ENCODE peak calls at places on chromosomes 2 and 18, in five cellular contexts. M, I, F, C and A are unnamed samples.

GRCh38 chr2:58376592-58376991 is 135.5 kb upstream of the FANCL start:
- DNase-seq in F (no peak), C (no peak), M (no peak), I (peak; percentile 2), A (no peak)

GRCh38 chr2:14632133-14632936 is at the start of gene LRATD1:
- DNase-seq in I (peak; percentile 90), F (peak; percentile 97), C (peak; percentile 97), M (peak; percentile 54), A (peak; percentile 81)

GRCh38 chr2:174563530-174564282 is 33.9 kb downstream of the WIPF1 start:
- DNase-seq in M (no peak), I (no peak), C (no peak), F (no peak), A (no peak)

GRCh38 chr2:113767811-113768210 is 11.4 kb upstream of the SLC35F5 start:
- DNase-seq in F (no peak), I (no peak), C (no peak), M (no peak), A (no peak)

GRCh38 chr2:2899826-2900225 is 477.8 kb downstream of the EIPR1 start:
- DNase-seq in C (no peak), I (no peak), M (no peak), F (no peak), A (no peak)

GRCh38 chr18:79560861-79561210 is 118.8 kb upstream of the CTDP1 start:
- DNase-seq in C (no peak), M (no peak), I (no peak), F (no peak), A (no peak)

GRCh38 chr2:164840930-164841718 is 499 bp downstream of the COBLL1 start:
- DNase-seq in F (peak; percentile 85), M (peak; percentile 45), I (peak; percentile 73), C (peak; percentile 93), A (peak; percentile 84)

GRCh38 chr18:75223687-75224347 is 13.2 kb downstream of the TSHZ1 start:
- DNase-seq in C (no peak), M (no peak), I (no peak), F (no peak), A (no peak)

GRCh38 chr2:143254108-143254507 is 124.9 kb downstream of the ARHGAP15 start:
- DNase-seq in I (no peak), C (no peak), F (no peak), M (no peak), A (no peak)

GRCh38 chr18:46755315-46756171 is 1.3 kb downstream of the ST8SIA5 start:
- DNase-seq in C (peak; percentile 53), M (no peak), F (peak; percentile 32), I (no peak), A (no peak)

GRCh38 chr2:22273853-22274252 is 1111.1 kb upstream of the KLHL29 start:
- DNase-seq in C (no peak), I (no peak), F (no peak), M (no peak), A (no peak)

GRCh38 chr18:35387367-35387685 is 10.2 kb upstream of the ZNF396 start:
- DNase-seq in M (peak; percentile 25), I (no peak), C (no peak), F (no peak), A (peak; percentile 22)

GRCh38 chr2:240933048-240933965 is 27.2 kb downstream of the CROCC2 start:
- DNase-seq in F (no peak), M (no peak), I (no peak), C (peak; percentile 42), A (no peak)

GRCh38 chr2:190997516-190998113 is 16.4 kb downstream of the STAT1 start:
- DNase-seq in C (no peak), M (no peak), F (no peak), I (no peak), A (no peak)

GRCh38 chr2:190999058-190999457 is 14.9 kb downstream of the STAT1 start:
- DNase-seq in C (no peak), F (no peak), M (no peak), I (no peak), A (no peak)

GRCh38 chr2:190994148-190994547 is 19.8 kb downstream of the STAT1 start:
- DNase-seq in F (no peak), C (no peak), I (no peak), M (no peak), A (no peak)

GRCh38 chr2:190996338-190996946 is 17.5 kb downstream of the STAT1 start:
- DNase-seq in C (peak; percentile 81), I (no peak), M (peak; percentile 35), F (peak; percentile 79), A (peak; percentile 48)

DNA sequence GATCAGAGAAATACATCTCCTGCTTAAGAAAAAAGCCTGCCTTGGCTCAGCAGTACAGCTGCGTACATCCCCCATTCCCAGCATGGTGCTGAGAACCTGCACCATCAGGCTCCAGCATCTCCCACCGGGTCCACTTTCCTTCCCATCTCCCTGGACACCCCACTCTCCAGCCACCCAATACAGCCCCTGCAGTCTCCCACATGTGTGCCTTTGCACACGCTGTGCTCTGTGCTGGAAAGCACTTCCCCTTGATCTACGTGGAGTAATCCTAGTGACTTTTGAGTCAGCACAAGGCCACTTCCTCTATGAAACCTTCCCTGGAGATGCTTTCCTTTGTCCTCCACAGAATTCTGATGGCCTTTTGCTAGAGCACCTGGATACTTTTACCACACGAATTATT is 17.0 kb downstream of the STAT1 start:
- DNase-seq in C (no peak), I (no peak), M (no peak), F (no peak), A (no peak)
- H3K36me3 ChIP-seq in C (peaks cover 92% of the 10 kb centered on the region), I (peaks cover 41% of the 10 kb centered on the region), M (peaks cover 78% of the 10 kb centered on the region), F (peaks cover 43% of the 10 kb centered on the region), A (peaks cover 97% of the 10 kb centered on the region)

DNA sequence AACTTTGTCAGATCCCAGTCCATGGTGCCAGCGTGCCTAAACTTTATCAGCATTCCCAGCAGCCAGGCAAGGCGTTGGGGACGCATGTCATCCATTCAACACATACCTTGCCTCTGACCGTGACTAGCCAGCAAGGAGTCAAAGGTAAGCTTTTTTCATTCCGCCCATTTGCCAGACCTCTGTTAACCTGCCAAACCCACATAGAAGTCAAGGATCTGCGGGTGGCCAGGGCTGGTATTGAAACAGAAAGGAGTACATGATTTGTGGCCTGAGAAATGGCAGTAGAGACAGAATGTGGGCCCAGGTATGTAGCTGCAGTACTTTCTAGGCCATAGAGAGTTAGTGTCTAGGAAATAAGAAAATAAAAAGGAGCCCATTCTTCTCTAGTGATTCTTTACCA is 240.2 kb downstream of the LTBP1 start:
- DNase-seq in M (no peak), C (no peak), I (no peak), F (no peak), A (no peak)
- H3K36me3 ChIP-seq in M (peaks cover 76% of the 10 kb centered on the region), C (peaks cover 6% of the 10 kb centered on the region), I (no peaks in the 10 kb centered on the region), F (no peaks in the 10 kb centered on the region), A (no peaks in the 10 kb centered on the region)

GRCh38 chr18:23479829-23480505 is 23.3 kb upstream of the RMC1 start:
- DNase-seq in M (no peak), C (no peak), F (no peak), I (no peak), A (no peak)
- H3K36me3 ChIP-seq in M (peaks cover 72% of the 10 kb centered on the region), C (peaks cover 80% of the 10 kb centered on the region), F (peaks cover 21% of the 10 kb centered on the region), I (peaks cover 48% of the 10 kb centered on the region), A (peaks cover 86% of the 10 kb centered on the region)

DNA sequence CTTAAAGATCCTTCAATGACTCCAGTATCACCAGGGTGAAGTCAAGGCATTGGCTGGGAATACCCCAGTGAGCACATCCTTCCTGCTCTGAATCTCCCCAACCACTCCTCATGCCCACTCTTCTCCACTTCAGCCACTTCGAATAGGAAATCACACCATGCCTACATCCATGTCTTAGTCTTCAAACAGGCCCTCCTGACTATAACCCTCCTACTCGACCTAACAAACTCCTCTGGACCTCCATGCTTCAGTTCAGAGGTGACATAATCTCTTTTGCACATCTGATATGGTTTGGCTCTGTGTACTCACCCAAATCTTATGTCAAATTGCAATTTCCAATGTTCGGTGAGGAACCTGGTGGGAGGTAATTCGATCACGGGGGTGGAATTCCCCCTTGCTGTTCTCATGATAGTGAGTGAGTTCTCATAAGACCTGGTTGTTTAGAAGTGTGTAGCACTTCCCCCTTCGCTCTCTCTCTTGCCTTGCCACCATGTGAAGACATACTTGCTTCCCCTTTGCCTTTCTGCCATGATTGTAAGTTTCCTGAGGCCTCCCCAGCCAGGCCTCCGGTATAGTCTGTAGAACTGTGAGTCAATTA is 87.9 kb upstream of the TFCP2L1 start:
- DNase-seq in I (no peak), F (no peak), M (no peak), C (no peak), A (no peak)
- H3K36me3 ChIP-seq in I (peaks cover 3% of the 10 kb centered on the region), F (peaks cover 15% of the 10 kb centered on the region), M (peaks cover 12% of the 10 kb centered on the region), C (peaks cover 70% of the 10 kb centered on the region), A (peaks cover 59% of the 10 kb centered on the region)

GRCh38 chr2:9488583-9489547 is 14.5 kb downstream of the IAH1 start:
- DNase-seq in F (no peak), C (no peak), M (no peak), I (no peak), A (peak; percentile 39)

GRCh38 chr2:9483107-9483506 is 8.8 kb downstream of the IAH1 start:
- DNase-seq in I (no peak), C (no peak), F (no peak), M (no peak), A (no peak)

GRCh38 chr2:9481257-9481922 is 7.0 kb downstream of the IAH1 start:
- DNase-seq in C (no peak), I (peak; percentile 42), F (no peak), M (peak; percentile 80), A (peak; percentile 42)

GRCh38 chr2:9480157-9480556 is 5.8 kb downstream of the IAH1 start:
- DNase-seq in I (no peak), C (no peak), M (no peak), F (no peak), A (no peak)

DNA sequence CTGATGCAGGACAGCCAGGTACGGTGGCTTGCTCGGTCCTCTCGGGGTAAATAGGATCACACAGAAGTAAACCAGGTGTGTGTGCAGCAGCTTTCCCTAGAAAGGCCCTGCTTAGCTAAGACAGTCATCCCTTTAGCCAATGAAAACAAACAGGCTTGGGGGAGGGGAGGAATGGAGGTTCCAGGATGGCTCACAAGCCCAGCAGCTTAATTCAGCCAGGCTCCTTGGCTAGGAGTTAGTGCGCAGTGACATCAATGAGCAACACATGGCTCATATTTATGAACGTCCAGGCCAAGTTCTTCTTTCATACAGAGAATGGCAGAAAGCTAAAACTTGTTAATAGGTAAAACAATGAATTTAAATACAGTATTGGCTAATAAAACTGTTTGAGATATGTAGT is 10.2 kb downstream of the IAH1 start:
- DNase-seq in C (no peak), I (no peak), F (no peak), M (no peak), A (no peak)
- H3K36me3 ChIP-seq in C (peaks cover 90% of the 10 kb centered on the region), I (peaks cover 28% of the 10 kb centered on the region), F (no peaks in the 10 kb centered on the region), M (peaks cover 69% of the 10 kb centered on the region), A (peaks cover 92% of the 10 kb centered on the region)